ENCODE peak calls at places on chromosomes 2 and 18, in eight cellular contexts. One of them, this sample, is unnamed.

GRCh38 chr2:25362049-25362563 is 20.4 kb upstream of the DNMT3A start:
- DNase-seq in activated T-helper 1 cell treated with anti-CD3 and anti-CD28 coated beads, Interleukin-2, amount 50 U/mL, for 16 hours: peak
- DNase-seq in T-cell: peak
- DNase-seq in fibroblast of mammary gland: peak
- DNase-seq in BE2C: peak
- DNase-seq in RCC 7860: peak
- DNase-seq in mucosa of gallbladder: peak
- DNase-seq in C1 segment of cervical spinal cord: peak
- DNase-seq in this sample: peak

GRCh38 chr2:199457147-199458016 is at the start of gene SATB2:
- DNase-seq in BE2C: peak
- DNase-seq in C1 segment of cervical spinal cord: no peak
- DNase-seq in RCC 7860: peak
- DNase-seq in T-cell: no peak
- DNase-seq in fibroblast of mammary gland: peak
- DNase-seq in mucosa of gallbladder: no peak
- DNase-seq in activated T-helper 1 cell treated with anti-CD3 and anti-CD28 coated beads, Interleukin-2, amount 50 U/mL, for 16 hours: no peak
- DNase-seq in this sample: no peak

GRCh38 chr2:86193901-86194567 is 1.2 kb downstream of the IMMT start:
- DNase-seq in BE2C: no peak
- DNase-seq in fibroblast of mammary gland: no peak
- DNase-seq in mucosa of gallbladder: no peak
- DNase-seq in T-cell: no peak
- DNase-seq in C1 segment of cervical spinal cord: no peak
- DNase-seq in RCC 7860: no peak
- DNase-seq in activated T-helper 1 cell treated with anti-CD3 and anti-CD28 coated beads, Interleukin-2, amount 50 U/mL, for 16 hours: no peak
- DNase-seq in this sample: peak

GRCh38 chr2:233210843-233211600 is 40.5 kb upstream of the ATG16L1 start:
- DNase-seq in C1 segment of cervical spinal cord: no peak
- DNase-seq in RCC 7860: peak
- DNase-seq in activated T-helper 1 cell treated with anti-CD3 and anti-CD28 coated beads, Interleukin-2, amount 50 U/mL, for 16 hours: no peak
- DNase-seq in fibroblast of mammary gland: peak
- DNase-seq in BE2C: no peak
- DNase-seq in T-cell: no peak
- DNase-seq in mucosa of gallbladder: peak
- DNase-seq in this sample: no peak

GRCh38 chr2:240739797-240740196 is 48.1 kb downstream of the AQP12A start:
- DNase-seq in fibroblast of mammary gland: no peak
- DNase-seq in activated T-helper 1 cell treated with anti-CD3 and anti-CD28 coated beads, Interleukin-2, amount 50 U/mL, for 16 hours: no peak
- DNase-seq in RCC 7860: no peak
- DNase-seq in C1 segment of cervical spinal cord: no peak
- DNase-seq in T-cell: peak
- DNase-seq in BE2C: no peak
- DNase-seq in mucosa of gallbladder: no peak
- DNase-seq in this sample: no peak

GRCh38 chr2:149526689-149527088 is 60.9 kb downstream of the MMADHC start:
- DNase-seq in C1 segment of cervical spinal cord: no peak
- DNase-seq in BE2C: no peak
- DNase-seq in mucosa of gallbladder: no peak
- DNase-seq in activated T-helper 1 cell treated with anti-CD3 and anti-CD28 coated beads, Interleukin-2, amount 50 U/mL, for 16 hours: no peak
- DNase-seq in fibroblast of mammary gland: no peak
- DNase-seq in T-cell: no peak
- DNase-seq in RCC 7860: no peak
- DNase-seq in this sample: no peak

GRCh38 chr18:47168913-47169312 is 7.3 kb downstream of the IER3IP1 start:
- DNase-seq in BE2C: no peak
- DNase-seq in C1 segment of cervical spinal cord: no peak
- DNase-seq in activated T-helper 1 cell treated with anti-CD3 and anti-CD28 coated beads, Interleukin-2, amount 50 U/mL, for 16 hours: no peak
- DNase-seq in mucosa of gallbladder: no peak
- DNase-seq in RCC 7860: no peak
- DNase-seq in T-cell: no peak
- DNase-seq in fibroblast of mammary gland: no peak
- DNase-seq in this sample: no peak

GRCh38 chr2:238320648-238321281 is 447 bp downstream of the TRAF3IP1 start:
- DNase-seq in mucosa of gallbladder: no peak
- DNase-seq in C1 segment of cervical spinal cord: no peak
- DNase-seq in activated T-helper 1 cell treated with anti-CD3 and anti-CD28 coated beads, Interleukin-2, amount 50 U/mL, for 16 hours: no peak
- DNase-seq in BE2C: no peak
- DNase-seq in fibroblast of mammary gland: peak
- DNase-seq in RCC 7860: no peak
- DNase-seq in T-cell: no peak
- DNase-seq in this sample: peak

GRCh38 chr2:68196120-68196716 is 38.5 kb downstream of the PNO1 start:
- DNase-seq in fibroblast of mammary gland: peak
- DNase-seq in RCC 7860: no peak
- DNase-seq in T-cell: peak
- DNase-seq in C1 segment of cervical spinal cord: no peak
- DNase-seq in mucosa of gallbladder: peak
- DNase-seq in activated T-helper 1 cell treated with anti-CD3 and anti-CD28 coated beads, Interleukin-2, amount 50 U/mL, for 16 hours: no peak
- DNase-seq in BE2C: no peak
- DNase-seq in this sample: peak

GRCh38 chr18:64713284-64713683 is 564.4 kb upstream of the LINC00305 start:
- DNase-seq in mucosa of gallbladder: no peak
- DNase-seq in T-cell: no peak
- DNase-seq in activated T-helper 1 cell treated with anti-CD3 and anti-CD28 coated beads, Interleukin-2, amount 50 U/mL, for 16 hours: no peak
- DNase-seq in BE2C: no peak
- DNase-seq in C1 segment of cervical spinal cord: no peak
- DNase-seq in RCC 7860: no peak
- DNase-seq in fibroblast of mammary gland: no peak
- DNase-seq in this sample: no peak

GRCh38 chr2:216632952-216633615 is at the start of gene IGFBP2:
- DNase-seq in fibroblast of mammary gland: no peak
- DNase-seq in C1 segment of cervical spinal cord: no peak
- DNase-seq in mucosa of gallbladder: no peak
- DNase-seq in RCC 7860: no peak
- DNase-seq in activated T-helper 1 cell treated with anti-CD3 and anti-CD28 coated beads, Interleukin-2, amount 50 U/mL, for 16 hours: no peak
- DNase-seq in T-cell: peak
- DNase-seq in BE2C: peak
- DNase-seq in this sample: peak

GRCh38 chr2:47339745-47340541 is 63.0 kb upstream of the MSH2 start:
- DNase-seq in fibroblast of mammary gland: peak
- DNase-seq in RCC 7860: peak
- DNase-seq in mucosa of gallbladder: peak
- DNase-seq in T-cell: no peak
- DNase-seq in activated T-helper 1 cell treated with anti-CD3 and anti-CD28 coated beads, Interleukin-2, amount 50 U/mL, for 16 hours: no peak
- DNase-seq in BE2C: no peak
- DNase-seq in C1 segment of cervical spinal cord: no peak
- DNase-seq in this sample: no peak